ENCODE peak calls at places on chromosomes 7 and 10, in seven cellular contexts. G, J, T, V, F, K and S are unnamed samples.

GRCh38 chr10:89702121-89702480 is 711 bp downstream of the KIF20B start:
- DNase-seq in F (no peak), J (peak; percentile 11), G (peak; percentile 1), K (peak; percentile 11), V (peak; percentile 21), T (peak; percentile 32), S (no peak)

GRCh38 chr7:97270280-97270679 is 152.8 kb downstream of the SDHAF3 start:
- DNase-seq in K (no peak), J (no peak), F (no peak), T (no peak), V (no peak), G (no peak), S (no peak)

GRCh38 chr7:94044806-94045205 is 40.7 kb upstream of the BET1 start:
- DNase-seq in J (no peak), K (no peak), F (no peak), V (no peak), G (no peak), T (no peak), S (no peak)

GRCh38 chr10:44982114-44982460 is 3.5 kb upstream of the DEPP1 start:
- DNase-seq in G (no peak), J (no peak), K (no peak), V (no peak), F (no peak), T (no peak), S (no peak)

GRCh38 chr7:108407674-108408073 is 48.6 kb downstream of the NRCAM start:
- DNase-seq in F (no peak), J (no peak), G (no peak), K (no peak), V (no peak), T (no peak), S (no peak)

GRCh38 chr10:97408496-97408992 is 7.4 kb upstream of the RRP12 start:
- DNase-seq in V (no peak), F (no peak), G (no peak), K (peak; percentile 73), T (no peak), J (no peak), S (no peak)

GRCh38 chr7:2626498-2627117 is 5.2 kb upstream of the TTYH3 start:
- DNase-seq in V (no peak), F (no peak), K (no peak), T (no peak), G (no peak), J (peak; percentile 56), S (no peak)

GRCh38 chr7:16657656-16658279 is 11.8 kb downstream of the BZW2 start:
- DNase-seq in V (no peak), J (no peak), G (no peak), K (no peak), T (peak; percentile 91), F (no peak), S (no peak)

GRCh38 chr10:4066581-4067403 is 281.8 kb upstream of the KLF6 start:
- DNase-seq in G (no peak), J (peak; percentile 8), F (no peak), K (no peak), T (no peak), V (no peak), S (no peak)

GRCh38 chr10:124744047-124744687 is at the start of gene FAM53B:
- DNase-seq in J (peak; percentile 92), F (peak; percentile 82), K (no peak), G (peak; percentile 69), V (no peak), T (peak; percentile 87), S (peak; percentile 72)

GRCh38 chr7:98294798-98295382 is 13.4 kb downstream of the BRI3 start:
- DNase-seq in F (peak; percentile 91), K (peak; percentile 35), V (no peak), T (peak; percentile 82), J (peak; percentile 93), G (peak; percentile 87), S (peak; percentile 79)

GRCh38 chr10:100008708-100009282 is 952 bp downstream of the DNMBP start:
- DNase-seq in F (no peak), K (no peak), J (no peak), G (no peak), V (no peak), T (peak; percentile 8), S (no peak)

GRCh38 chr10:126057494-126057893 is 161.1 kb downstream of the FANK1 start:
- DNase-seq in K (no peak), J (no peak), F (peak; percentile 40), T (no peak), V (no peak), G (no peak), S (no peak)

GRCh38 chr7:17523813-17524741 is 225.6 kb downstream of the AHR start:
- DNase-seq in V (no peak), J (no peak), T (no peak), G (no peak), K (peak; percentile 44), F (no peak), S (no peak)

GRCh38 chr10:45811075-45811474 is 36.2 kb downstream of the AGAP4 start:
- DNase-seq in K (no peak), J (no peak), V (no peak), G (no peak), F (no peak), T (no peak), S (no peak)

GRCh38 chr7:15305002-15305600 is 256.7 kb downstream of the AGMO start:
- DNase-seq in K (peak; percentile 33), G (no peak), J (peak; percentile 36), T (peak; percentile 34), F (no peak), V (no peak), S (no peak)

GRCh38 chr10:10542368-10542961 is 475.2 kb upstream of the CELF2 start:
- DNase-seq in T (no peak), K (no peak), G (no peak), V (no peak), J (no peak), F (no peak), S (no peak)

GRCh38 chr10:74460812-74461211 is 309.8 kb downstream of the ADK start:
- DNase-seq in G (no peak), F (no peak), K (no peak), T (no peak), J (no peak), V (no peak), S (no peak)

GRCh38 chr10:24706479-24707118 is 17.1 kb downstream of the ARHGAP21 start:
- DNase-seq in V (no peak), K (peak; percentile 63), F (no peak), T (peak; percentile 58), G (no peak), J (peak; percentile 42), S (no peak)

GRCh38 chr10:101828734-101829551 is 10.7 kb upstream of the OGA start:
- DNase-seq in K (no peak), T (no peak), G (no peak), V (no peak), F (no peak), J (no peak), S (no peak)

GRCh38 chr7:50952544-50952943 is 169.8 kb upstream of the GRB10 start:
- DNase-seq in G (no peak), T (no peak), K (no peak), F (no peak), J (no peak), V (no peak), S (no peak)

GRCh38 chr10:62268399-62269076 is at the start of gene RTKN2:
- DNase-seq in T (peak; percentile 67), J (peak; percentile 99), F (peak; percentile 93), K (peak; percentile 90), V (no peak), G (peak; percentile 59), S (peak; percentile 58)
- TF ChIP-seq POLR2AphosphoS5 in T (no peak), J (peak; percentile 48), F (peak; percentile 32), K (no peak), V (no peak), G (no peak), S (no peak)

DNA sequence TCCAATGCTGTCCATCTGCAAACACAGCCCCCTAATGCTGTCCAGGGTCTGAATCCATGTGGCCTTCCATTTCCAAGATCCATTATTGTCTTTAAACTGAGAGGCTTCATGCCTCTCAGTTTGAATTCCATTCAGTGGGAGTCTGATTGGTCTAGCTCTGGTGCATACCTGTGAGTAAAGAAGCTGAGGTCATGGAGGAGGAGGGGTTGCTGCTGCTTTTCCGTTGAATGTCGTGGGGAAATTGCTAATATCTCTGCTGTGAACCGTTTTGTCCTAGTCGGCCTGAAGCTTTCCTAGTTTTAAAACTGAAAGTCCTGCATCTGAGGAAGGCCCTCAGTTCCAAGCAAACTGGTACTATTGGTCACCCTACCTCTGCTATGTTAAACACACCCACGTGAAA is 17.7 kb downstream of the SH2D4B start:
- DNase-seq in F (peak; percentile 37), G (no peak), K (no peak), T (no peak), V (no peak), J (no peak), S (no peak)
- TF ChIP-seq TAF1 in F (no peak), G (no peak), K (no peak), T (no peak), V (no peak), J (no peak), S (no peak)

GRCh38 chr10:21733710-21734109 is 199.7 kb downstream of the MLLT10 start:
- DNase-seq in G (no peak), F (no peak), T (no peak), J (no peak), K (no peak), V (no peak), S (no peak)

GRCh38 chr10:21737061-21737460 is 203.0 kb downstream of the MLLT10 start:
- DNase-seq in V (no peak), T (no peak), G (no peak), K (no peak), J (no peak), F (no peak), S (no peak)

GRCh38 chr10:21726601-21727295 is 192.7 kb downstream of the MLLT10 start:
- DNase-seq in T (peak; percentile 24), V (no peak), J (no peak), K (no peak), G (no peak), F (no peak), S (no peak)

GRCh38 chr10:21727452-21728168 is 193.6 kb downstream of the MLLT10 start:
- DNase-seq in T (no peak), F (no peak), G (no peak), V (no peak), J (peak; percentile 62), K (peak; percentile 32), S (no peak)

DNA sequence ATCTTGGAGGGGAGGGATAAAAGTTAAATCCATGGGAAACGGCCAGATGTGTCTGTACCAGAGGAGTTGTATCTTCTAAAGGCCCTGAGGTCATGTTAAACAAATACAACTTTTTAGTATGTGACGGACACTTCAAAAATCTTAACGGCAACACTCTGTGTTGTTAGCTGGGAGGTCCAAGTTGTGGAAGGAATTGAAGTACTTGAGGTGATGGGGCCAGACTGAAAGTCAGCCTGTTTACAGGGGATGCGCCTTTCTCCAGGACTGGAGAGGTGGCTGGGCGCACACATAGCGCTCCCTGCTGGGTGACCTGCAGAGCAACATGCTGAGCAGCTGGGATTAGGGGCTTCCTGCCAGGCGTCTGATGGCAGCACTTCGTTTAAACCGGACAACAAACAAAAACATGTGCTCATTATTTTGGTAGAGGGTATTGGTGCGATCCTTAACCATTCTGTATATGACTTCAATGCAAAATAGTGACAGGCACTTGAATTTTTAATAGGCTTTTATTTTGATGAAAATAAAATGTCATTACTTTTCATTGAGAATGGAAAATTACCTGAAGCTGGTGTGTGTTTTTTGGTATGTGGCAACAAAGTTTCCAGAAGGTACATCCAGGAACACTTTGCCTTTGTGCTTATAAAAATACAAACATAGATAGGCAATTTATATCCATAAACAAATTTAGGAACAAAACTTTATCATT is 198.2 kb downstream of the MLLT10 start:
- DNase-seq in G (peak; percentile 53), T (peak; percentile 74), V (no peak), J (peak; percentile 81), K (peak; percentile 50), F (no peak), S (peak; percentile 46)
- TF ChIP-seq POLR2AphosphoS5 in G (no peak), T (no peak), V (no peak), J (no peak), K (no peak), F (no peak), S (no peak)

GRCh38 chr7:128682125-128682524 is 10.0 kb downstream of the GARIN1A start:
- DNase-seq in G (no peak), J (no peak), T (no peak), F (no peak), V (no peak), K (no peak), S (no peak)
- TF ChIP-seq TAF1 in G (no peak), J (no peak), T (no peak), F (no peak), V (no peak), K (no peak), S (no peak)